ENCODE peak calls at places on chromosomes 1 and 21, in five cellular contexts. G, K, X, P and D are unnamed samples.

GRCh38 chr1:35656148-35656862 is 15.0 kb upstream of the PSMB2 start:
- DNase-seq in P (no peak), K (no peak), X (no peak), G (no peak), D (no peak)

GRCh38 chr1:171142451-171143121 is 42.5 kb upstream of the FMO2 start:
- DNase-seq in G (peak; percentile 29), X (peak; percentile 29), P (no peak), K (no peak), D (no peak)

GRCh38 chr1:200306954-200307754 is 102.7 kb downstream of the ZNF281 start:
- DNase-seq in K (peak; percentile 69), G (peak; percentile 49), P (no peak), X (peak; percentile 18), D (no peak)

GRCh38 chr1:155002479-155003226 is at the start of gene ZBTB7B:
- DNase-seq in P (peak; percentile 64), G (peak; percentile 45), K (no peak), X (no peak), D (peak; percentile 64)

GRCh38 chr1:8097077-8097799 is 71.1 kb upstream of the ERRFI1 start:
- DNase-seq in P (no peak), K (no peak), G (no peak), X (peak; percentile 18), D (no peak)

GRCh38 chr1:198880818-198881597 is 242.2 kb downstream of the PTPRC start:
- DNase-seq in G (no peak), K (no peak), P (peak; percentile 2), X (no peak), D (no peak)

GRCh38 chr1:208166340-208167138 is 77.6 kb downstream of the PLXNA2 start:
- DNase-seq in G (no peak), K (no peak), P (no peak), X (no peak), D (no peak)

GRCh38 chr1:27966402-27967105 is 6.8 kb downstream of the XKR8 start:
- DNase-seq in K (no peak), G (no peak), P (no peak), X (no peak), D (no peak)

GRCh38 chr1:246170574-246171261 is 336.4 kb downstream of the SMYD3 start:
- DNase-seq in G (no peak), P (no peak), K (no peak), X (no peak), D (no peak)

GRCh38 chr1:156600733-156601121 is 552 bp downstream of the GPATCH4 start:
- DNase-seq in P (no peak), X (no peak), G (no peak), K (no peak), D (no peak)

GRCh38 chr1:201542166-201543045 is 3.5 kb downstream of the NAV1 start:
- DNase-seq in K (no peak), X (no peak), G (no peak), P (no peak), D (no peak)

GRCh38 chr1:228089520-228090380 is 7.2 kb downstream of the ARF1 start:
- DNase-seq in G (no peak), K (peak; percentile 37), X (no peak), P (no peak), D (no peak)

GRCh38 chr1:225670356-225670755 is 17.4 kb upstream of the ENAH start:
- DNase-seq in K (no peak), G (no peak), P (no peak), X (no peak), D (no peak)

GRCh38 chr1:227816750-227817446 is 1.4 kb downstream of the PRSS38 start:
- DNase-seq in P (no peak), X (no peak), K (no peak), G (no peak), D (no peak)

GRCh38 chr1:149848811-149849210 is 50.6 kb upstream of the BOLA1 start:
- DNase-seq in G (peak; percentile 2), K (no peak), P (no peak), X (peak; percentile 33), D (no peak)

GRCh38 chr1:64920936-64921589 is 45.3 kb downstream of the JAK1 start:
- DNase-seq in P (no peak), K (no peak), G (no peak), X (no peak), D (no peak)

GRCh38 chr1:178565586-178565985 is 52.7 kb downstream of the TEX35 start:
- DNase-seq in P (no peak), X (no peak), G (no peak), K (no peak), D (no peak)

GRCh38 chr1:178189814-178190213 is 95.9 kb downstream of the RASAL2 start:
- DNase-seq in G (peak; percentile 58), K (no peak), X (no peak), P (no peak), D (peak; percentile 31)

GRCh38 chr21:37939838-37940237 is 23.6 kb upstream of the KCNJ6 start:
- DNase-seq in K (no peak), P (no peak), X (no peak), G (no peak), D (no peak)

GRCh38 chr1:174883361-174883760 is 116.4 kb upstream of the CACYBP start:
- DNase-seq in X (no peak), P (no peak), G (peak; percentile 59), K (no peak), D (peak; percentile 30)

GRCh38 chr21:33022489-33022827 is 3.3 kb upstream of the OLIG2 start:
- DNase-seq in G (no peak), K (no peak), P (no peak), X (no peak), D (no peak)